ENCODE peak calls at places on chromosome 4, in six cellular contexts. V is body of pancreas, C is sigmoid colon, R is gastrocnemius medialis, X is adrenal gland, U is ovary. S is an unnamed sample.

GRCh38 chr4:17327587-17327986 is 184.3 kb downstream of the QDPR start:
- DNase-seq in R (no peak), X (no peak), V (no peak), U (no peak), C (no peak), S (no peak)

GRCh38 chr4:26803462-26803861 is 57.2 kb upstream of the STIM2 start:
- DNase-seq in C (no peak), V (no peak), R (no peak), U (no peak), X (no peak), S (no peak)

GRCh38 chr4:6463311-6464289 is 8.8 kb downstream of the PPP2R2C start:
- DNase-seq in C (peak; percentile 61), X (peak; percentile 6), R (no peak), V (no peak), U (no peak), S (no peak)

GRCh38 chr4:142475663-142476062 is 370.4 kb downstream of the INPP4B start:
- DNase-seq in X (no peak), U (no peak), R (no peak), V (no peak), C (no peak), S (no peak)

GRCh38 chr4:84578540-84579409 is 4.2 kb upstream of the CDS1 start:
- DNase-seq in U (no peak), X (no peak), C (no peak), R (no peak), V (peak; percentile 46), S (no peak)

GRCh38 chr4:59925290-59925689 is 1274.8 kb upstream of the ADGRL3 start:
- DNase-seq in X (no peak), U (no peak), V (no peak), R (no peak), C (no peak), S (no peak)

GRCh38 chr4:27791640-27792039 is 931.0 kb downstream of the STIM2 start:
- DNase-seq in U (no peak), C (no peak), R (no peak), X (no peak), V (no peak), S (no peak)

GRCh38 chr4:102547973-102548372 is 46.8 kb downstream of the NFKB1 start:
- DNase-seq in C (no peak), U (no peak), R (no peak), X (no peak), V (no peak), S (no peak)

GRCh38 chr4:95572304-95572991 is 23.7 kb upstream of the UNC5C start:
- DNase-seq in U (no peak), C (peak; percentile 77), X (peak; percentile 60), R (no peak), V (peak; percentile 58), S (peak; percentile 49)

GRCh38 chr4:57490520-57490919 is 380.3 kb upstream of the IGFBP7 start:
- DNase-seq in R (no peak), V (no peak), C (peak; percentile 80), U (no peak), X (no peak), S (no peak)

GRCh38 chr4:122930877-122931276 is 8.5 kb upstream of the NUDT6 start:
- DNase-seq in X (no peak), V (no peak), C (no peak), U (no peak), R (no peak), S (no peak)

GRCh38 chr4:140012688-140013087 is 141.3 kb downstream of the MAML3 start:
- DNase-seq in R (no peak), V (peak; percentile 88), U (no peak), X (peak; percentile 66), C (peak; percentile 69), S (peak; percentile 62)

GRCh38 chr4:4333265-4333706 is 43.2 kb downstream of the ZBTB49 start:
- DNase-seq in C (peak; percentile 60), V (no peak), U (no peak), X (peak; percentile 26), R (no peak), S (peak; percentile 75)

GRCh38 chr4:3328814-3329663 is 36.2 kb downstream of the RGS12 start:
- DNase-seq in C (no peak), V (no peak), R (no peak), U (no peak), X (peak; percentile 12), S (peak; percentile 24)

GRCh38 chr4:75921910-75922309 is 18.9 kb downstream of the NAAA start:
- DNase-seq in R (no peak), X (no peak), U (no peak), C (no peak), V (no peak), S (no peak)

GRCh38 chr4:150628073-150628472 is 46.1 kb downstream of the MAB21L2 start:
- DNase-seq in U (no peak), X (no peak), V (no peak), R (no peak), C (no peak), S (no peak)

GRCh38 chr4:102139132-102139573 is 206.1 kb downstream of the SLC39A8 start:
- DNase-seq in V (no peak), U (no peak), R (no peak), X (no peak), C (no peak), S (no peak)

GRCh38 chr4:174156239-174156826 is 127.1 kb downstream of the FBXO8 start:
- DNase-seq in R (no peak), V (no peak), U (no peak), X (no peak), C (no peak), S (no peak)
- H3K27me3 ChIP-seq in R (peaks cover 4% of the 10 kb centered on the region), V (peaks cover 6% of the 10 kb centered on the region), U (no peaks in the 10 kb centered on the region), X (no peaks in the 10 kb centered on the region), C (no peaks in the 10 kb centered on the region), S (no peaks in the 10 kb centered on the region)

DNA sequence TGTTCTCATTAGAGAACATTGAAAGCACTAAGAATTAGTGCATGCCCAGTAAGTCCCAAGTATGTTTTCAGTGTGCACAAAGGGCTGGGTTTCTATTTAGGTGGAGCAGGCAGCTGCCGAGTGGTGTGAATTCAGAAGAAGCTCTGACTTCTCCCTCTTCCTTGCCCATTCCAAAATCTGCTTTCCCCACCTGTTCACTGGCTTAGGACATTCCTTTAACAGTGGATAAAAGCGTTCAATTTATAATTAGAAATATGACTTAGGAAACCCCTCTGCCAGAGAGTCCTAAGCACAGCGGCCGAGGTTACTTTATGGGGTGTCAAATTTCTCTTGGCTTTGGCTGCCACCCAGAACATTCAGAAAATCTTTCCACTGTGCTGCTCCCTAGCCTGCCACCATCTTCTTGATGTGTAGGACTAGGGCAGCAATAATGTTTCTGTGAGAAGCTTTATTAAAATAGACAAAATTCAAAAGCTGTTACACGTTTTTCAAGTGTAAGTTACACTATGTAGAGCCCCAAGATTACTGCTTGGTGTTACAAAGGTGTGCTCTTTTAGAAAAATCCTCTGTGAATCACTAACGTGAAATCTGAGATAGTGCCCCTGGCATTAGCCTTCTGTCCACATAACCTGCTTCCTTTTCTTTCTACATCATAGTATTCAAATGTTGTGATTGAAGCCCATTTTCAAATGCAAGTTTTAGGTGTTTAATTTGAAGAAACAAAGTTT is 191.6 kb upstream of the ANKRD50 start:
- DNase-seq in X (no peak), V (peak; percentile 77), C (no peak), U (peak; percentile 31), R (peak; percentile 47), S (no peak)
- H3K4me3 ChIP-seq in X (no peak overlapping the region), V (no peak overlapping the region), C (no peak overlapping the region), U (no peak overlapping the region), R (peak overlapping the region; percentile 19), S (no peak overlapping the region)

GRCh38 chr4:10113362-10114047 is 3.1 kb downstream of the WDR1 start:
- DNase-seq in U (no peak), X (no peak), R (no peak), V (no peak), C (no peak), S (no peak)
- TF ChIP-seq POLR2A in U (no peak), X (no peak), R (no peak), V (no peak), C (no peak), S (no peak)

GRCh38 chr4:182015893-182016292 is 227.3 kb upstream of the TENM3 start:
- DNase-seq in R (no peak), C (no peak), V (no peak), X (no peak), U (no peak), S (no peak)
- H3K27me3 ChIP-seq in R (no peaks in the 10 kb centered on the region), C (no peaks in the 10 kb centered on the region), V (no peaks in the 10 kb centered on the region), X (no peaks in the 10 kb centered on the region), U (no peaks in the 10 kb centered on the region), S (no peaks in the 10 kb centered on the region)

DNA sequence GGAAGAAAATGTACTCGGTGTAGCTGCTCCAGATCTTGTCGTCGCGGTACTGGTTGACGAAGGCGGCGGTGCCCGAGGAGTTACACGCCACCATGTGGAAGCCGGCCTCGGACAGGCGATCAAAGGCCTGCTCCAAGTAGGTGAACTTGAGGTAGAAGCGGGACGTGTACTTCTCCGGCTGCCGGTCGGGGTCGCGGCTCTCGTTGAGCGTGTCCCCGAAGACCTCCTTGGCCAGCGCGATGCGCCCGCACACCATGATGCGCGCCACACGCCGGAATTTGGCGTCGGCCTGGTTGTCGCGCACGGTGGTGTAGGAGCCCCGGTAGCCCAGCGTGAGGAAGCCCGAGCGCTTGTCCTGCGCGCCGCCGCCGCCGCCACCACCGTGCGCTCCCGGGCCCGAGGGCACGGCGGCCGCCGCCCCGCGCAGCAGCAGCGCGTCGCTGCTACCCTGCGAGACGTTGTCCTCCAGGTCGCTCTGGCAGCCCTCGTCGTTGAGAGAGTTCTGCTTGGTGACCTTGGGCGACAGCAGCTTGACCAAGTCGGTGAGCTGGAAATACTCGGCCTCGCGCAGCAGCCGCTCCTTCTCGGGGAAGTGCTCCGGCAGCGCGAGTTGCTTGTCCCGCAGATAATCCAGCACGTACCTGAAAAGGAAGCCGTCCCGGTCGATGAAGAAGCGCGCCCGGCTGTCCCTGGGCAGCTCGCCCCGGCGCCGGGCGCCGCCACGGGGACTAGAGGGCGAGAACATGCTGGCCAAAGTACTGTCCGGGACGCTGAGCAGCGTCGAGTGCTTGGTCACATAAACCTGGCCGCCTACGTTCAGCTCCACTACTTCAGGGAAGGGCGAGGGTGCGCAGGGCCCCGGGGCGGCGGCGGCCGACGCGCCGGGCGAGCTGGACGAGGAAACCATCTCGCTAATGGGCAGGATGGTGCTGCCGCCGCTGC is 775 bp downstream of the KCTD8 start:
- DNase-seq in U (peak; percentile 52), C (peak; percentile 64), X (peak; percentile 35), R (peak; percentile 25), V (peak; percentile 51), S (peak; percentile 25)
- H3K4me3 ChIP-seq in U (peak overlapping the region; percentile 42), C (peak overlapping the region; percentile 38), X (no peak overlapping the region), R (peak overlapping the region; percentile 83), V (peak overlapping the region; percentile 43), S (peak overlapping the region; percentile 43)

GRCh38 chr4:1691737-1692373 is 7.7 kb upstream of the FAM53A start:
- DNase-seq in C (peak; percentile 37), U (no peak), R (no peak), V (no peak), X (no peak), S (no peak)

GRCh38 chr4:1693131-1693896 is 9.2 kb upstream of the FAM53A start:
- DNase-seq in R (peak; percentile 66), U (peak; percentile 74), C (peak; percentile 88), X (peak; percentile 80), V (peak; percentile 84), S (peak; percentile 79)

GRCh38 chr4:1685604-1686150 is 1.6 kb upstream of the FAM53A start:
- DNase-seq in V (no peak), X (no peak), U (no peak), C (no peak), R (no peak), S (no peak)

GRCh38 chr4:1686440-1687036 is 2.4 kb upstream of the FAM53A start:
- DNase-seq in X (peak; percentile 38), R (no peak), V (no peak), C (no peak), U (no peak), S (no peak)

DNA sequence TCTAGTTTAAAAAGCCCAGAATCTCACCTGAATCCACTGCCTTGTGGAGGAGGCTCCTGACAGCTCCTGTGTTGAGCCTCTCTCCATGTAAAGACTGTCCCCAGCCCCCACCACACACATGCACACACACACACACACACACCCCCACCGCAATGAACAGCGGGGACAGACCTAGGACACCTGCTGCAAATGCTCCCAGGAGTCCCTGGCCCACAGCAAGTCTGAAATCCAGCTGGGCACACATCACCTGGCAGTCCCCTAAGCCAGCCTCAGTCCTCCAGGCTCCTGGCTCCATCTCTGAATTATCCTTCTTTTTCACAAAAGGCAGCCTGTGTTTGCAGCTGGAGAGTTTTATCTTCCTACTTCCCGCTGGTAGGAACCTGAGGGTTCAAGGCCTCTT is 6.6 kb upstream of the FAM53A start:
- DNase-seq in U (no peak), X (no peak), V (no peak), R (no peak), C (peak; percentile 30), S (no peak)
- TF ChIP-seq POLR2A in U (no peak), X (no peak), V (no peak), R (no peak), C (no peak), S (no peak)